ENCODE peak calls at places on chromosomes 6 and 20, in six cellular contexts. V is testis; T is CD8-positive, alpha-beta T cell; G is psoas muscle; Z is brain microvascular endothelial cell; D is dorsolateral prefrontal cortex. Y is an unnamed sample.

GRCh38 chr20:6906871-6907270 is 139.4 kb downstream of the BMP2 start:
- DNase-seq in V (no peak), T (no peak), G (no peak), Z (no peak), D (no peak), Y (no peak)

GRCh38 chr6:90403489-90404381 is 107.1 kb upstream of the BACH2 start:
- DNase-seq in V (peak), T (no peak), G (peak), Z (peak), D (no peak), Y (no peak)

GRCh38 chr20:4555188-4555893 is 166.4 kb upstream of the PRND start:
- DNase-seq in V (no peak), T (no peak), G (no peak), Z (peak), D (no peak), Y (no peak)

GRCh38 chr6:154696661-154697060 is 36.6 kb upstream of the SCAF8 start:
- DNase-seq in V (no peak), T (no peak), G (no peak), Z (no peak), D (no peak), Y (no peak)

GRCh38 chr20:37846573-37846972 is 56.4 kb upstream of the VSTM2L start:
- DNase-seq in V (no peak), T (no peak), G (no peak), Z (no peak), D (no peak), Y (peak)

GRCh38 chr6:74070091-74070490 is 374.1 kb downstream of the CD109 start:
- DNase-seq in V (no peak), T (no peak), G (no peak), Z (peak), D (no peak), Y (no peak)

GRCh38 chr6:164928366-164929154 is 380.8 kb downstream of the C6orf118 start:
- DNase-seq in V (no peak), T (no peak), G (no peak), Z (no peak), D (no peak), Y (no peak)

GRCh38 chr6:158014505-158015187 is 33.0 kb downstream of the SYNJ2 start:
- DNase-seq in V (no peak), T (no peak), G (no peak), Z (no peak), D (no peak), Y (peak)

GRCh38 chr20:682123-682522 is 6.5 kb upstream of the SCRT2 start:
- DNase-seq in V (no peak), T (no peak), G (no peak), Z (no peak), D (no peak), Y (no peak)

GRCh38 chr6:39999006-39999867 is 65.0 kb upstream of the MOCS1 start:
- DNase-seq in V (peak), T (no peak), G (no peak), Z (no peak), D (no peak), Y (no peak)

GRCh38 chr20:33450867-33451266 is 7.3 kb upstream of the SNTA1 start:
- DNase-seq in V (no peak), T (no peak), G (no peak), Z (peak), D (no peak), Y (no peak)

GRCh38 chr6:99026135-99026534 is 78.4 kb upstream of the FBXL4 start:
- DNase-seq in V (no peak), T (no peak), G (no peak), Z (no peak), D (no peak), Y (no peak)

GRCh38 chr6:116405663-116406329 is 35.0 kb downstream of the DSE start:
- DNase-seq in V (no peak), T (no peak), G (no peak), Z (peak), D (no peak), Y (no peak)

GRCh38 chr6:132511159-132511835 is 1.6 kb downstream of the STX7 start:
- DNase-seq in V (no peak), T (no peak), G (no peak), Z (no peak), D (no peak), Y (no peak)

GRCh38 chr20:9354579-9354978 is 159.8 kb upstream of the LAMP5 start:
- DNase-seq in V (no peak), T (no peak), G (no peak), Z (no peak), D (no peak), Y (no peak)

GRCh38 chr20:9353916-9354276 is 160.5 kb upstream of the LAMP5 start:
- DNase-seq in V (no peak), T (no peak), G (no peak), Z (no peak), D (no peak), Y (no peak)

GRCh38 chr20:9352740-9353139 is 161.7 kb upstream of the LAMP5 start:
- DNase-seq in V (no peak), T (no peak), G (no peak), Z (no peak), D (no peak), Y (no peak)

GRCh38 chr20:9349256-9349655 is 165.1 kb upstream of the LAMP5 start:
- DNase-seq in V (no peak), T (no peak), G (no peak), Z (no peak), D (no peak), Y (no peak)

DNA sequence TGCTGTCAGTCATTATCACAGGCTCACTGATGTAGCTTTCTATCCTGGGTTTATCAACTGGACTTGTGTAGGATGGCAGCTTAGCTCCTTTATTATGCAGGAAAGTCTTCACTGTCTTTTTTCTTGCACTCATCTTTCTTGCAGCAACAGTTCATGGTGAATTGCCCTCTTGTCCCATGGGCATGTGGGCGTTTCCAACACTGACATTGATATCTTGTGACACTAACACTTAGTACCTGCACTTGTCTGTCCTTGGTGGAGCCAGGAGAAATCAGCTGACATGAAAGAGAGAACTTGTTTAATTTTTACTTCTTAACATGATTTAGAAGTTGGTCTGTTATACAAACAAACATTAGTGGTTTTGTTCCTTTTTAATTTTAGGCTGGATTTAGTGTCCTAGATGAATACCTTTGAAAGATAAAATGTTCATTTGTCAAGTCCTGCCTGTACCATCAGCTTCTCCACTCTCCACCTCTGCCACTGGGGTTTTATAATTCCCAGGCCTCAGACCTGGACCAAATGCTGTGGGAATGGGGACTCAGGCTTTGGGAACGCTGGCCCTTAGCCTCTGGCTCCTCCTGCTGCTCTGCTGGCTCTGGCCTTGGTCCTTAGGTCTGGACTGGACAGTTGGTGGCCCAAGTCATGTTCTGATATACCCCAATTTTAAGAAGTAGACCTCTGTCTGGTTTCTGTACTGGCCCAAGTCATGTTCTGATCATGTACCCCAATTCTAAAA is 161.0 kb upstream of the LAMP5 start:
- DNase-seq in V (peak), T (no peak), G (no peak), Z (no peak), D (no peak), Y (no peak)
- TF ChIP-seq CTCF in V (no peak), T (no peak), G (no peak), Z (peak), D (no peak), Y (no peak)

DNA sequence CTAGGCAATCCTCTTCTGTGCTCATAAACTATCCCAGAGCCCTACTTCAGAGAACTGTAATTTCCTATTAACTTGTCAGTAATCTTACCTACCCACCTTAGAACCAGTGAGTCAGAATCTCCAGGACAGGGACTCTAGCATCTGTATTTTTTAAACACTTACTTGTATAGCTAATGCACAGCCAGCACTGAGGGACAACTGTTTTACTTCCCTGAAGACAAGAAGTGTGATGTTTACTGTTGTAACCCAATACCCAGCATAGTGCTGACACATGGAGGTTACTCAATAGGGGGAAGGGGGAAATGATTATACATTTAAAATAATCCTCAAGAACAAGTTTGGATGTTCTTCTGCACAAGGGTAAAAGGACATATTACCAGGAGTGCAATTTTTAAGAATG is 130.8 kb downstream of the BTBD9 start:
- DNase-seq in V (no peak), T (no peak), G (no peak), Z (peak), D (no peak), Y (no peak)
- H3K27ac ChIP-seq in V (no peak), T (no peak), G (peak), Z (no peak), D (no peak), Y (no peak)

DNA sequence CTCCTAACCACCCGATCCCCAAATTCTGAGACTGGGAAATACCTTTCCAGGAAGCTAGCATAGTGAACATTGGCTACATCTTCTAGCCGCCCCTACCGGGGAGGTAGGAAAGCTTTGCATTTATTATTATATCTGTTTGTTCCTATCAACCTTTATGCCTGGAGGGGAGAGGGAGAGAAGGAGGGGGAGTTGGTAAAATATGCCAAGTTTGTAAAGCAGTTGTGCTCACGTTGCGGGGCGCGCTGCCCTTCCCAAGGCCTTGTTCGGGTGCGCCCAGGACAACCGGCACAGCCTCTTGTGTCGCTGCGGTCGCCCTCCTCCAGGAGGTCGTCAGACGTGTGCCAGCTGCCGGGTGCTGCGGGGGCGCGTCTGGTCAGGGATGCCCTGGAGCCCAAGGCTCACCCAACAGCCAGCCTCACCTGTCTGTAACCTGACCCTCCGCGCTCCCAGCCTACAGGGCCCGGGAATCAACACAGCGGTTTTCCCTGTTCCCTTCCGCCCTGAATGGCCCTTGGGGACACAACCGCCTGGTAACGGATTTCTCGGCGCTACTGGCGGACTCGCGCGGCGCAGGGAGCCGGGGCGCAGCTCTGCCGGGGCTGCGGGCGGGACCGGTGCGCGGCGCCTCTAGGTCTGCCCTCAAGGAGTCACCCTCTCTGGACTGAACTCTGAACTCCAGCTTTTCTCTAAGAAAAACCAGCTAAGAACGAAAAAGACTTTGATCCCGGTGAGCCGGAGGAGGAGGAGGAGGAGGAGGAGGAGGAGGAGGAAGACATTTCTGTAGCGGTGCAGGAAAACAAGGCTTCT is 1.1 kb upstream of the OVOL2 start:
- DNase-seq in V (no peak), T (no peak), G (no peak), Z (no peak), D (no peak), Y (no peak)
- TF ChIP-seq CTCF in V (no peak), T (no peak), G (no peak), Z (no peak), D (no peak), Y (no peak)

DNA sequence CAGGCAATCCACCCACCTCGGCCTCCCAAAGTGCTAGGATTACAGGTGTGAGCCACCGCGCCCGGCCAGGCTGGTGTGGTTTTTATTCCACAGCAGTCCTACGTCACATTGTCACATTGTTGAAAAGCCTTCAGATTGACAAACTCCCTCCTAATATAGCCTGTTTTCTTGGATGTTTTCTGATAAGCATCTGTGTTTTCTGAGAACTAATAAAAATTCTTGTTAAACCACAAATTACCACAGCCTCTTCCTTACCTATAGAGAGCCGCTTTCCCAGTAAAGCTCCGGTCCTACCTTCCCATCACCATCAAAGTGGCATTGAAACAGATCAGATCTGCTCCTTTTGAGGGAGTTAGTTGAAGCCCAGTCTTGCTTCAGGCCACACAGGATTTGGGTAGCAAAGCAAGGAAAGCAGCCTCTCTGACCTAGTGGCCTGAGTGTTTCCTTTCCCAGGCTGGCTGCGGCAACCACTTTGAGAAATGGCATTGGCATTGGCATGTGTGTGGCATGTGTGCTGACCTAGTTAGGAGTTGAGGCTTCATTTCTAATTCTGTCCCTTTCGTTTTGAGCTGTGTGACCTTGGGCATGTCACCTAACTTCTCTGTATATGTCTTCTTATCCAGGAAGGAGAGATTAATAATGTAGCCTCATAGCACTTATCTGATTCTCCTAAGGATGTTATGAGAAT is 1.7 kb upstream of the PKIG start:
- DNase-seq in V (no peak), T (no peak), G (peak), Z (no peak), D (no peak), Y (no peak)
- H3K27ac ChIP-seq in V (no peak), T (no peak), G (peak), Z (no peak), D (no peak), Y (no peak)

GRCh38 chr6:41723936-41724637 is 11.3 kb downstream of the TFEB start:
- DNase-seq in V (no peak), T (no peak), G (peak), Z (no peak), D (no peak), Y (no peak)

GRCh38 chr6:41720783-41721182 is 14.6 kb downstream of the TFEB start:
- DNase-seq in V (no peak), T (no peak), G (peak), Z (no peak), D (no peak), Y (no peak)

GRCh38 chr6:41724638-41725501 is 10.5 kb downstream of the TFEB start:
- DNase-seq in V (no peak), T (no peak), G (peak), Z (no peak), D (no peak), Y (no peak)

GRCh38 chr6:41721396-41721795 is 14.0 kb downstream of the TFEB start:
- DNase-seq in V (no peak), T (no peak), G (no peak), Z (no peak), D (no peak), Y (no peak)

GRCh38 chr6:41723178-41723935 is 12.1 kb downstream of the TFEB start:
- DNase-seq in V (peak), T (no peak), G (peak), Z (peak), D (no peak), Y (peak)
- TF ChIP-seq CTCF in V (no peak), T (no peak), G (no peak), Z (peak), D (no peak), Y (no peak)

GRCh38 chr6:7185561-7185960 is 77.8 kb downstream of the RREB1 start:
- DNase-seq in V (no peak), T (no peak), G (no peak), Z (no peak), D (no peak), Y (no peak)
- H3K27ac ChIP-seq in V (no peak), T (no peak), G (no peak), Z (no peak), D (no peak), Y (no peak)

GRCh38 chr6:81751388-81752083 is 945 bp downstream of the TENT5A start:
- DNase-seq in V (peak), T (no peak), G (peak), Z (peak), D (peak), Y (peak)

GRCh38 chr6:81752969-81753708 is 658 bp upstream of the TENT5A start:
- DNase-seq in V (peak), T (peak), G (peak), Z (peak), D (peak), Y (peak)

GRCh38 chr6:81750660-81751387 is 1.7 kb downstream of the TENT5A start:
- DNase-seq in V (no peak), T (no peak), G (no peak), Z (no peak), D (no peak), Y (no peak)

GRCh38 chr6:81753709-81754678 is 1.5 kb upstream of the TENT5A start:
- DNase-seq in V (peak), T (peak), G (peak), Z (peak), D (peak), Y (peak)

GRCh38 chr6:81752084-81752968 is at the start of gene TENT5A:
- DNase-seq in V (peak), T (peak), G (peak), Z (peak), D (peak), Y (peak)
- TF ChIP-seq CTCF in V (no peak), T (no peak), G (peak), Z (peak), D (no peak), Y (peak)

GRCh38 chr6:18585032-18585573 is 198.0 kb downstream of the RNF144B start:
- DNase-seq in V (no peak), T (no peak), G (peak), Z (peak), D (no peak), Y (no peak)
- H3K27ac ChIP-seq in V (no peak), T (no peak), G (peak), Z (no peak), D (no peak), Y (no peak)

GRCh38 chr20:10434467-10434831 is 427 bp upstream of the MKKS start:
- DNase-seq in V (peak), T (peak), G (peak), Z (peak), D (peak), Y (peak)

GRCh38 chr20:10432079-10432478 is 1.9 kb downstream of the MKKS start:
- DNase-seq in V (no peak), T (no peak), G (no peak), Z (no peak), D (no peak), Y (no peak)

GRCh38 chr20:10433014-10433622 is 904 bp downstream of the MKKS start:
- DNase-seq in V (no peak), T (no peak), G (no peak), Z (no peak), D (no peak), Y (no peak)

GRCh38 chr20:10434832-10435812 is at the start of gene SLX4IP:
- DNase-seq in V (peak), T (peak), G (peak), Z (peak), D (peak), Y (peak)

DNA sequence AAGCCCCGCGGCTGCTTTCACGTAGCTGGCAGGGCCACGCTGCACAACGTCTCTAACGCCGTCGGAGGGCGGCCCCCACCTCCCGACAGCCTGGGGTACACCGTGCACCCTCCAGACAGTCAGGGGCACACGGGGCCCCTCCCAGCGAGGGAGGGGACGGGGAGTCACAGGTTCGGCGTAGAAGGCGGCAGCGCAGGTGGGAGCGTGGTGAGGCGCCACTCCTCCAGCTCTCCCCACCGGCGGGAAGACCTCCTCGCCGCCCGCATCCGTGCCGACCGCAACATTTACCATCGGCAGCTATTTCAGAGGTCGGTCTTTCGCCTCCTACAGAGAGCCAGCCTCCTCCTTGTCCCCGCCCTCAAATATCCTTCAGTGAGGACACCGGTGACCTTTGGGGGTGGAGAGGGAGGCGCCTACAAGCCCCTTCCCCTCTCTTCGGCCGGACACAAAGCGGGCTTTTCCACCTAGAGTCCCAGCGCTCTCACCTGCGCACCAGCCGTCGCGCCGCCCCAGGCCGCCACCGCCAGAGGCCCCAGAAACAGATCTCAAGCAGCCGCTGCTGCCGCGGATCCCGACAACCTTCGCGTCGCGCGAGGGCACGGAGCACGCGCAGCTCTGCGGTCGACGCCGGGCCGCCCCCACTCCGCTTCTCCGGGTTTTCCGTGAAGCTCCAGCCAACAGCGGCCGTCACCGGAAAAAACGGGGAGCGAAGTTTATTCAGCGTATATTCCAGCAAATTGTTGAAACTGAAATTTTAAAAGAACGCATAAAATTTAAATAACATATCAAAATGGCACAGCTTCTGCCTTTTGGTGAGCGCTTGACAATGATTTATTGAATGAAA is at the start of gene MKKS:
- DNase-seq in V (peak), T (peak), G (peak), Z (peak), D (peak), Y (peak)
- TF ChIP-seq CTCF in V (no peak), T (no peak), G (peak), Z (no peak), D (no peak), Y (no peak)

Y was measured in RWPE2.